ENCODE peak calls at places on chromosomes 1 and 21, in five cellular contexts. One of them, this sample, is unnamed.
A peak's percentile ranks its signal among the peaks of the same experiment; 100 is the strongest.

GRCh38 chr1:28196330-28196729 is 19.8 kb upstream of the PTAFR start:
- DNase-seq in HepG2: no peak
- DNase-seq in HCT116: no peak
- DNase-seq in K562: no peak
- DNase-seq in GM12878: no peak
- DNase-seq in this sample: peak; percentile 36

GRCh38 chr1:182391028-182391361 is 595 bp downstream of the GLUL start:
- DNase-seq in HepG2: no peak
- DNase-seq in GM12878: no peak
- DNase-seq in HCT116: no peak
- DNase-seq in K562: no peak
- DNase-seq in this sample: no peak

GRCh38 chr1:223260712-223261111 is 103.3 kb downstream of the SUSD4 start:
- DNase-seq in K562: no peak
- DNase-seq in HCT116: no peak
- DNase-seq in GM12878: no peak
- DNase-seq in HepG2: no peak
- DNase-seq in this sample: no peak

GRCh38 chr1:10724948-10725852 is 71.2 kb downstream of the CASZ1 start:
- DNase-seq in GM12878: no peak
- DNase-seq in HepG2: no peak
- DNase-seq in K562: no peak
- DNase-seq in HCT116: no peak
- DNase-seq in this sample: no peak

GRCh38 chr1:197234581-197234980 is 33.5 kb upstream of the CRB1 start:
- DNase-seq in K562: no peak
- DNase-seq in HCT116: no peak
- DNase-seq in GM12878: no peak
- DNase-seq in HepG2: no peak
- DNase-seq in this sample: no peak

GRCh38 chr1:118504867-118505266 is 319.8 kb upstream of the SPAG17 start:
- DNase-seq in HCT116: no peak
- DNase-seq in HepG2: no peak
- DNase-seq in GM12878: no peak
- DNase-seq in K562: no peak
- DNase-seq in this sample: no peak

GRCh38 chr1:231601775-231602674 is 24.6 kb upstream of the DISC1 start:
- DNase-seq in GM12878: no peak
- DNase-seq in HepG2: no peak
- DNase-seq in K562: no peak
- DNase-seq in HCT116: no peak
- DNase-seq in this sample: no peak

GRCh38 chr1:29410476-29410875 is 174.2 kb downstream of the PTPRU start:
- DNase-seq in GM12878: no peak
- DNase-seq in HepG2: no peak
- DNase-seq in K562: no peak
- DNase-seq in HCT116: no peak
- DNase-seq in this sample: no peak

GRCh38 chr1:45093334-45093733 is 81.3 kb downstream of the UROD start:
- DNase-seq in HepG2: no peak
- DNase-seq in GM12878: no peak
- DNase-seq in K562: no peak
- DNase-seq in HCT116: no peak
- DNase-seq in this sample: no peak

GRCh38 chr1:169207825-169208520 is 101.5 kb downstream of the ATP1B1 start:
- DNase-seq in HepG2: no peak
- DNase-seq in K562: no peak
- DNase-seq in GM12878: no peak
- DNase-seq in HCT116: no peak
- DNase-seq in this sample: no peak

GRCh38 chr1:24514946-24515345 is 12.3 kb downstream of the RCAN3 start:
- DNase-seq in K562: no peak
- DNase-seq in HepG2: no peak
- DNase-seq in HCT116: no peak
- DNase-seq in GM12878: no peak
- DNase-seq in this sample: no peak

GRCh38 chr1:151520359-151520758 is 9.2 kb downstream of the CGN start:
- DNase-seq in K562: no peak
- DNase-seq in HepG2: no peak
- DNase-seq in HCT116: no peak
- DNase-seq in GM12878: no peak
- DNase-seq in this sample: no peak

GRCh38 chr1:93591291-93591832 is 90.3 kb downstream of the BCAR3 start:
- DNase-seq in K562: no peak
- DNase-seq in HepG2: peak; percentile 76
- DNase-seq in GM12878: no peak
- DNase-seq in HCT116: no peak
- DNase-seq in this sample: no peak

GRCh38 chr1:20466231-20466630 is 19.8 kb downstream of the CAMK2N1 start:
- DNase-seq in HepG2: no peak
- DNase-seq in GM12878: no peak
- DNase-seq in K562: no peak
- DNase-seq in HCT116: no peak
- DNase-seq in this sample: no peak

GRCh38 chr1:225880210-225880584 is 2.0 kb downstream of the TMEM63A start:
- DNase-seq in K562: no peak
- DNase-seq in HepG2: no peak
- DNase-seq in GM12878: no peak
- DNase-seq in HCT116: no peak
- DNase-seq in this sample: no peak

GRCh38 chr1:50955116-50955515 is 5.0 kb downstream of the FAF1 start:
- DNase-seq in GM12878: no peak
- DNase-seq in HCT116: no peak
- DNase-seq in HepG2: no peak
- DNase-seq in K562: no peak
- DNase-seq in this sample: no peak

GRCh38 chr1:43316738-43317520 is 16.1 kb downstream of the TIE1 start:
- DNase-seq in GM12878: no peak
- DNase-seq in K562: no peak
- DNase-seq in HCT116: no peak
- DNase-seq in HepG2: no peak
- DNase-seq in this sample: peak; percentile 19

GRCh38 chr1:77407738-77408375 is 126.0 kb downstream of the AK5 start:
- DNase-seq in HepG2: no peak
- DNase-seq in K562: no peak
- DNase-seq in GM12878: no peak
- DNase-seq in HCT116: no peak
- DNase-seq in this sample: no peak

GRCh38 chr1:22252902-22253790 is 110.2 kb upstream of the WNT4 start:
- DNase-seq in GM12878: no peak
- DNase-seq in K562: no peak
- DNase-seq in HepG2: no peak
- DNase-seq in HCT116: no peak
- DNase-seq in this sample: no peak

GRCh38 chr1:53084589-53084971 is 22.6 kb downstream of the PODN start:
- DNase-seq in GM12878: no peak
- DNase-seq in K562: no peak
- DNase-seq in HepG2: no peak
- DNase-seq in HCT116: no peak
- DNase-seq in this sample: no peak

GRCh38 chr1:84387480-84388163 is 10.7 kb upstream of the DNASE2B start:
- DNase-seq in K562: no peak
- DNase-seq in HCT116: no peak
- DNase-seq in GM12878: no peak
- DNase-seq in HepG2: no peak
- DNase-seq in this sample: peak; percentile 70

GRCh38 chr1:219732814-219733491 is 120.0 kb upstream of the ZC3H11B start:
- DNase-seq in HepG2: no peak
- DNase-seq in GM12878: no peak
- DNase-seq in K562: no peak
- DNase-seq in HCT116: no peak
- DNase-seq in this sample: no peak

GRCh38 chr1:89962024-89962741 is 32.7 kb upstream of the ZNF326 start:
- DNase-seq in HepG2: no peak
- DNase-seq in HCT116: no peak
- DNase-seq in GM12878: no peak
- DNase-seq in K562: no peak
- DNase-seq in this sample: no peak

GRCh38 chr21:44923481-44924084 is 2.9 kb upstream of the ITGB2 start:
- DNase-seq in K562: no peak
- DNase-seq in HCT116: no peak
- DNase-seq in HepG2: no peak
- DNase-seq in GM12878: no peak
- DNase-seq in this sample: no peak

GRCh38 chr1:229665912-229666558 is 40.0 kb downstream of the URB2 start:
- DNase-seq in HCT116: no peak
- DNase-seq in HepG2: no peak
- DNase-seq in GM12878: no peak
- DNase-seq in K562: no peak
- DNase-seq in this sample: no peak

GRCh38 chr1:86396503-86396900 is 379 bp upstream of the ODF2L start:
- DNase-seq in HepG2: no peak
- DNase-seq in GM12878: no peak
- DNase-seq in HCT116: no peak
- DNase-seq in K562: no peak
- DNase-seq in this sample: peak; percentile 47

GRCh38 chr1:157849229-157849875 is 7.7 kb upstream of the CD5L start:
- DNase-seq in HCT116: no peak
- DNase-seq in K562: no peak
- DNase-seq in GM12878: no peak
- DNase-seq in HepG2: no peak
- DNase-seq in this sample: no peak

GRCh38 chr1:77031101-77031662 is 163.9 kb downstream of the ST6GALNAC5 start:
- DNase-seq in K562: no peak
- DNase-seq in GM12878: no peak
- DNase-seq in HCT116: no peak
- DNase-seq in HepG2: no peak
- DNase-seq in this sample: no peak

DNA sequence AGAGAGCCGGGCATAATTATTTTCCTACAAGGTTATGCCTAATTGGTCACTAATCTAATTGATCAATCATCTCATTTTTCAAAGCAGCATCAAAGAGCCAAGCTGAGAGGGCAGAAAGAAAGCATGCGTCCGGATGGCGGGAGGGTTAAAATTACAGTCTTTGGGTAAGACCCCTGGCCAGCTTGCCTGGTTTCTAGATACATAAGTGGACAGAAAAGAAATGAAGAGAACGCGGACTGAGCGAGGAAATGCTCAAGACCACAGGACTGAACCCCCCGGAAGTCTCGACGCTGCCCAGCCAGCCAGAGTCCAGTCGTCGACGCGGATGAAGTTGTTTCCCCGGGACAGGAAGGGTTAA is 297.2 kb downstream of the OMA1 start:
- DNase-seq in HepG2: no peak
- DNase-seq in K562: no peak
- DNase-seq in HCT116: no peak
- DNase-seq in GM12878: no peak
- DNase-seq in this sample: no peak
- TF ChIP-seq EZH2 in HepG2: no peak
- TF ChIP-seq EZH2 in K562: no peak
- TF ChIP-seq EZH2 in HCT116: no peak
- TF ChIP-seq EZH2 in GM12878: no peak
- TF ChIP-seq EZH2 in this sample: no peak

GRCh38 chr1:6922096-6922931 is 137.1 kb downstream of the CAMTA1 start:
- DNase-seq in HCT116: no peak
- DNase-seq in K562: no peak
- DNase-seq in GM12878: no peak
- DNase-seq in HepG2: no peak
- DNase-seq in this sample: no peak
- TF ChIP-seq REST in HCT116: no peak
- TF ChIP-seq REST in K562: no peak
- TF ChIP-seq REST in GM12878: no peak
- TF ChIP-seq REST in HepG2: no peak
- TF ChIP-seq REST in this sample: no peak

DNA sequence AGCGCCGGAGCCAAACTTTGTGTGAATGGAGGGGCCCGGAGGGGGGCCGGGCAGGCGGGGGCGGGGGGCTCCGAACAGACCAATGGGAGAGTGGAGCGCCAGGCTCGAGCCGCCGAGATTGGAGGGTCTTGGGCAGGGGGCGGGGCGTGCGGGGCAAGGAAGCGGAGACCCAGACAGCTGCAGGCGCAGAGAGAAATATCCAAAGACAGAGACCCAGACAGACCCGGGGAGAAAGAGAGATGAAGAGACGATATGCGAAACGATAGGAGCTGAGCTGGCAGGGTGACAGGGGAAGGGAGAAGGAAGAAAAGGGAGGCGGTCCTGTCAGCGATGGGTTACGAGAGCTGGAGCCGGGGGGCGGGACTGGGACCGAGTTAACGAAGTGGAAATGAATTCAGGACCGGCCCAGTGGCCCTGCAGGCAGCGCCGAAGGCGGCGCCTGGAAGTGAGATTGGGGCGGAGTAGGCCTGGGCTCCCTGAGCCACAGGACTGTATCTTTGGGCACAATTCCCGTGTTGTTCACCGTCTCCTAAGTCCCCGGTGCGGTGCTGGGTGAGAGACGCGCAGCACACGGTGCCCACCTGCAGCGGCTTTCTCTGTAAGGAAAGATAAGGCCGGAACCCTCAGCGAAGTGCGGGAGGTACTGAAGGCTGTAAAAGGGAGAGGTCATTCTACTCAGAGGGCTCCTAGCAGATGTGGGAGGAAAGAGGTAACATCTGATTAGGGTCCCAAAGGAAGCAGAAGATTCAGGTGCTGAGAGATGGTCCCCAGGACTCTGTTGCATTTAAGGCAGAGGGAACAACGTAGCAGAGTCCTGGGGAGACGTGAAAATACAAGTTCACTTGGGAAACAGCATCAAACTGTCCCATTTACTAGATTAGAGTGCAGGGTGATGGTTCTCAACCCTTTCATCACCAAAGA is 543 bp upstream of the KCNJ10 start:
- DNase-seq in K562: peak; percentile 84
- DNase-seq in GM12878: no peak
- DNase-seq in HepG2: peak; percentile 81
- DNase-seq in HCT116: no peak
- DNase-seq in this sample: peak; percentile 94
- TF ChIP-seq EZH2 in K562: no peak
- TF ChIP-seq EZH2 in GM12878: no peak
- TF ChIP-seq EZH2 in HepG2: no peak
- TF ChIP-seq EZH2 in HCT116: no peak
- TF ChIP-seq EZH2 in this sample: no peak

GRCh38 chr1:217721692-217722091 is 90.5 kb downstream of the SPATA17 start:
- DNase-seq in HepG2: no peak
- DNase-seq in K562: no peak
- DNase-seq in HCT116: no peak
- DNase-seq in GM12878: no peak
- DNase-seq in this sample: no peak

GRCh38 chr1:217717959-217718358 is 86.8 kb downstream of the SPATA17 start:
- DNase-seq in HepG2: no peak
- DNase-seq in GM12878: no peak
- DNase-seq in K562: no peak
- DNase-seq in HCT116: no peak
- DNase-seq in this sample: no peak

GRCh38 chr1:217713223-217713622 is 82.1 kb downstream of the SPATA17 start:
- DNase-seq in GM12878: no peak
- DNase-seq in K562: no peak
- DNase-seq in HCT116: no peak
- DNase-seq in HepG2: no peak
- DNase-seq in this sample: no peak

DNA sequence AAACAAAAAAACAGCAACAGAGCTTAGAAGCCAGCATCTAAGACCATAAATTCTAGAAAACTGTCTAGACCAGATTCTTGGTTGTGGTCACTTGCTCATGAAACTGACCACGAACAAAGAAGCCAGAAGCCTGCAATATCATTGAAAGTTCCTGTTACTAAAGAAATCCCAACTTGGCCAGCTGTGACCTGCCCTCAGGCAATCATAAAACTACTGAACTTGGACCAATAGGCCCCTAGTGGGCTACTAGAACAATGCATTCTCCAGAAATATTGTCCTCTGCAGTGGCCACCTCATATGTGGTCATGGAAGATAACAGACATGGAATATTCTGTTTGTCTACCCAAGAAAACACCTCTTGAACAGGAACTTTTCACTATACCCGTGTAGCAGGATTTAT is 87.7 kb downstream of the SPATA17 start:
- DNase-seq in HepG2: no peak
- DNase-seq in K562: no peak
- DNase-seq in GM12878: no peak
- DNase-seq in HCT116: peak; percentile 0
- DNase-seq in this sample: no peak
- TF ChIP-seq REST in HepG2: no peak
- TF ChIP-seq REST in K562: no peak
- TF ChIP-seq REST in GM12878: no peak
- TF ChIP-seq REST in HCT116: no peak
- TF ChIP-seq REST in this sample: no peak